ENCODE peak calls at places on chromosome 11, in four cellular contexts. One of them, this sample, is unnamed.

GRCh38 chr11:117392979-117393378 is 65.3 kb downstream of the CEP164 start:
- DNase-seq in neuronal stem cell: no peak
- DNase-seq in mesendoderm: no peak
- DNase-seq in IMR-90: no peak
- DNase-seq in this sample: no peak

GRCh38 chr11:62449451-62449851 is 30.6 kb downstream of the SCGB1A1 start:
- DNase-seq in neuronal stem cell: no peak
- DNase-seq in mesendoderm: no peak
- DNase-seq in IMR-90: no peak
- DNase-seq in this sample: no peak

GRCh38 chr11:83744620-83745192 is 458.5 kb upstream of the CCDC90B start:
- DNase-seq in neuronal stem cell: no peak
- DNase-seq in mesendoderm: no peak
- DNase-seq in IMR-90: no peak
- DNase-seq in this sample: no peak

GRCh38 chr11:114179234-114179941 is 116.8 kb upstream of the NNMT start:
- DNase-seq in neuronal stem cell: no peak
- DNase-seq in mesendoderm: no peak
- DNase-seq in IMR-90: no peak
- DNase-seq in this sample: peak; percentile 92

GRCh38 chr11:19320764-19321163 is 80.0 kb upstream of the E2F8 start:
- DNase-seq in neuronal stem cell: no peak
- DNase-seq in mesendoderm: no peak
- DNase-seq in IMR-90: no peak
- DNase-seq in this sample: no peak

GRCh38 chr11:32137263-32137662 is 46.4 kb downstream of the RCN1 start:
- DNase-seq in neuronal stem cell: no peak
- DNase-seq in mesendoderm: peak; percentile 57
- DNase-seq in IMR-90: peak; percentile 99
- DNase-seq in this sample: peak; percentile 89

GRCh38 chr11:18706330-18707243 is 8.0 kb downstream of the TMEM86A start:
- DNase-seq in neuronal stem cell: no peak
- DNase-seq in mesendoderm: no peak
- DNase-seq in IMR-90: no peak
- DNase-seq in this sample: no peak

GRCh38 chr11:134576721-134577171 is 164.7 kb upstream of the B3GAT1 start:
- DNase-seq in neuronal stem cell: no peak
- DNase-seq in mesendoderm: no peak
- DNase-seq in IMR-90: no peak
- DNase-seq in this sample: no peak

GRCh38 chr11:12224537-12224893 is 114.1 kb downstream of the MICAL2 start:
- DNase-seq in neuronal stem cell: no peak
- DNase-seq in mesendoderm: no peak
- DNase-seq in IMR-90: peak; percentile 94
- DNase-seq in this sample: no peak

GRCh38 chr11:2465201-2466068 is 20.6 kb downstream of the KCNQ1 start:
- DNase-seq in neuronal stem cell: no peak
- DNase-seq in mesendoderm: no peak
- DNase-seq in IMR-90: no peak
- DNase-seq in this sample: no peak
- H3K4me1 ChIP-seq in neuronal stem cell: no peaks in the 10 kb centered on the region
- H3K4me1 ChIP-seq in mesendoderm: no peaks in the 10 kb centered on the region
- H3K4me1 ChIP-seq in IMR-90: no peaks in the 10 kb centered on the region
- H3K4me1 ChIP-seq in this sample: no peaks in the 10 kb centered on the region

DNA sequence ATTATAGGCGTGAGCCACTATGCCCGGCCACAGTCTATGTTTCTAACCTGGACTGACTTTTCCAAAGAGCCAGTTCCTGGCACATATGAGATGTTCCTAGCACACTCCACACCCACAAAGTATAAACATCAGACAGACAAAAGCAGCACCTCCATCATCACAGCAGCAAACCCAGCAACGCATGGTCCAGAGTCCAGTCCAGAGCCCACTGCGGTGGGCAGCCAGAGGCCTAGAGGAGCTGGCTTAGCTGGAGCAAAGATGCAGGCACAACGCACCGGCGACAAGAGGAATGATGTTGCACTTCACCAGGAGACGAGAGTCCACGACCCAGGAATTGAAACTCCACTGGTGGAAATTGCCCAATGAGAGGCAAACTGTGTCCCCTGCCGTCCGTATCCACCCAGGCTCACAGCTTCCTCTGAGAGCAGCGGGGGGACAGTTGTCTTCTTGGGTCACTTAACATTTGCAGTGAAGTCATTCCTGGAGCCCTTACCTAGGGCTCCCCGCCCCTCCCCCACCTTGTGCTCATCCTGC is 36.6 kb downstream of the RPS6KA4 start:
- DNase-seq in neuronal stem cell: no peak
- DNase-seq in mesendoderm: no peak
- DNase-seq in IMR-90: no peak
- DNase-seq in this sample: no peak
- H2BK120ac ChIP-seq in neuronal stem cell: no peak overlapping the region
- H2BK120ac ChIP-seq in mesendoderm: no peak overlapping the region
- H2BK120ac ChIP-seq in IMR-90: no peak overlapping the region
- H2BK120ac ChIP-seq in this sample: no peak overlapping the region

DNA sequence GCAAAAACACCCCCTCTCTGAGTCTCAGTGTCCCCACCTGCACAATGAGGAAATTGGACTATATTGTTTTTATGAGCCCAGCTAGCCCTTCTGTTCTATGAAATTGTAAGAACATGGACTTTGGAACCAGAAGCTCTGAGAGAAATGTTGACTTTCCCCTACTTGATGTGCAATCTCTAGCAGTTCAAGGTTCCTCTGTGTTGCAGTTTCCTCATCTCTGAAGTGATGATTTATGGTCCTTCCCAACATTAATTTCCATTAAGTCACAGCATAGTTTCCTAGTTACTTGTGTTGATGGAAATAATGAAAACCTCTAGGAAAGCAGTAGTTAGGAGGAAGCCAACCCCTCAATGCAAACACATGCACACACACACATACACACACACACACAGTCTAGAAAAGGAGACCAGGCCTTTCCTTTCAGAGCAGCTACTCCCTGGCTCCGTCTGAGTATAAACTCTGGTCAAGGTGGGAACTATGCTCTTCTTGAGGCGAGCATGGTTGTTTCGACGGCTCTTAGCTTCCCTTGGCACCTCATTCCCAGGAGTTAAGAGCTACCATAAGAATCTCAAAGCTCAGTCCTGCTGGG is 518.4 kb downstream of the SOX6 start:
- DNase-seq in neuronal stem cell: no peak
- DNase-seq in mesendoderm: no peak
- DNase-seq in IMR-90: no peak
- DNase-seq in this sample: peak; percentile 66
- H3K4me1 ChIP-seq in neuronal stem cell: no peaks in the 10 kb centered on the region
- H3K4me1 ChIP-seq in mesendoderm: no peaks in the 10 kb centered on the region
- H3K4me1 ChIP-seq in IMR-90: no peaks in the 10 kb centered on the region
- H3K4me1 ChIP-seq in this sample: no peaks in the 10 kb centered on the region

GRCh38 chr11:69773626-69774353 is 1.4 kb downstream of the FGF4 start:
- DNase-seq in neuronal stem cell: no peak
- DNase-seq in mesendoderm: no peak
- DNase-seq in IMR-90: no peak
- DNase-seq in this sample: no peak
- H2BK120ac ChIP-seq in neuronal stem cell: peak overlapping the region; percentile 39
- H2BK120ac ChIP-seq in mesendoderm: no peak overlapping the region
- H2BK120ac ChIP-seq in IMR-90: no peak overlapping the region
- H2BK120ac ChIP-seq in this sample: no peak overlapping the region

DNA sequence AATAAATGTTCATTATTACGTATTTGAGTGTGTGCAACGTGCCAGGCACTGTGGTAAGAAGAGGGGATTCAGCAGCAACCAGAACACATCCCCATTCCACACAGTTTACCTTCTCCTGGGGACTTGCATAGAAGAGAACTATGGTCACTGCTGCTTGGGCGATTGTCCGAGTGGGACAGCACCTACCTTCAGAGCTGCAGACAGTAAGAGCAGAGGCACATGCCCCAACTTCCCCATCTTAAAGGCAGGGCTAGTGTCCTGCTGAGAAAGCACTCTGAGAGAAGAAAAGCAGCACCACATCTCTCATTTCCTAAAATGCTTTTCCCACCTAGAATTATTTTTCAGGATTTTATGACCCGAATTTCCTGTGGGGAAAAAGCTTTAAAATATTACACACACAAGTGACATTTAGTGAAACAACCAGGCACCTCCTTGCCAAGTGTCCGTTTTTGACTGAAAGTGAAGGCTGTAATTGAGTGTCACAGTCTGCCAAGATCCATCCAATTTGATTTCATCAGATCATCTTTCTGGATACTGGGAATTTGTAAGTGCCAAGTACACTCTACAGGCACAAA is 24.7 kb downstream of the TRAF6 start:
- DNase-seq in neuronal stem cell: no peak
- DNase-seq in mesendoderm: no peak
- DNase-seq in IMR-90: no peak
- DNase-seq in this sample: no peak
- H3K4me1 ChIP-seq in neuronal stem cell: no peaks in the 10 kb centered on the region
- H3K4me1 ChIP-seq in mesendoderm: no peaks in the 10 kb centered on the region
- H3K4me1 ChIP-seq in IMR-90: peaks cover 1% of the 10 kb centered on the region
- H3K4me1 ChIP-seq in this sample: no peaks in the 10 kb centered on the region

GRCh38 chr11:75333022-75333806 is 18.2 kb downstream of the ARRB1 start:
- DNase-seq in neuronal stem cell: no peak
- DNase-seq in mesendoderm: no peak
- DNase-seq in IMR-90: no peak
- DNase-seq in this sample: no peak
- H2BK120ac ChIP-seq in neuronal stem cell: no peak overlapping the region
- H2BK120ac ChIP-seq in mesendoderm: peak overlapping the region; percentile 1
- H2BK120ac ChIP-seq in IMR-90: no peak overlapping the region
- H2BK120ac ChIP-seq in this sample: no peak overlapping the region

DNA sequence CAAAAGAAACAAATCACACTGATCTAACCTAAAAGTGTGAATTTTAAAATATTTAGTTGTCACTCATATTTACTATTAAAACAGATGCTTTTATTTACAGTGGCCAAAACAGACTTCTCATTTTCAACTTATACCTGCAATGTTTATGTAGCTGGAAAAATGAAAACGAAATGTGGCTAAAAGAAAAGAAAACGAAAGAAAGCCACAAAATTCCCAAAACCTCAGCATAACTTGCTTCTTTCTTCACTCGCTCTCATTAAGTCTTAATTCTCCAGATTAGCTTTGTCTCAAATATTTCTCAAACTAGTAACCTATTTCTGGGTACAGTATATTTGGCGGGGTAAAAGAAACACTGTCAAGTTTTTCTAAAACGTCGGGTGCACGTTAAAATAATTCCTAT is 693 bp downstream of the CSTF3 start:
- DNase-seq in neuronal stem cell: no peak
- DNase-seq in mesendoderm: no peak
- DNase-seq in IMR-90: no peak
- DNase-seq in this sample: no peak
- H3K4me1 ChIP-seq in neuronal stem cell: peaks cover 3% of the 10 kb centered on the region
- H3K4me1 ChIP-seq in mesendoderm: no peaks in the 10 kb centered on the region
- H3K4me1 ChIP-seq in IMR-90: peaks cover 6% of the 10 kb centered on the region
- H3K4me1 ChIP-seq in this sample: peaks cover 8% of the 10 kb centered on the region